ENCODE peak calls at places on chromosomes 6 and 20, in ten cellular contexts. K is fibroblast of lung; V is uterus; N is CD4-positive, CD25-positive, alpha-beta regulatory T cell; Z is fibroblast of pulmonary artery; G is upper lobe of left lung; X is suprapubic skin; I is left lung; F is prostate gland; L is cardiac muscle cell. P is an unnamed sample.

GRCh38 chr20:7015257-7015656 is 247.8 kb downstream of the BMP2 start:
- DNase-seq in X (no peak), V (no peak), Z (no peak), G (no peak), K (no peak), L (no peak), I (no peak), N (no peak), F (no peak), P (no peak)

GRCh38 chr6:96675617-96676016 is 112.7 kb downstream of the FHL5 start:
- DNase-seq in X (no peak), L (no peak), I (no peak), G (no peak), K (no peak), F (no peak), V (no peak), N (no peak), Z (no peak), P (no peak)

GRCh38 chr6:86357877-86358276 is 579.5 kb upstream of the HTR1E start:
- DNase-seq in I (no peak), L (no peak), V (no peak), G (no peak), X (no peak), Z (no peak), F (no peak), N (no peak), K (no peak), P (no peak)

GRCh38 chr6:52000064-52000463 is 87.3 kb downstream of the PKHD1 start:
- DNase-seq in V (no peak), Z (no peak), K (no peak), F (no peak), I (no peak), G (no peak), L (no peak), X (no peak), N (no peak), P (no peak)

GRCh38 chr6:132715204-132715603 is 1.3 kb upstream of the VNN1 start:
- DNase-seq in F (peak), Z (peak), N (no peak), I (no peak), L (peak), V (no peak), K (peak), X (no peak), G (no peak), P (no peak)

GRCh38 chr6:6494677-6495076 is 93.8 kb upstream of the LY86 start:
- DNase-seq in K (no peak), N (no peak), Z (no peak), X (no peak), G (no peak), V (no peak), L (no peak), I (peak), F (peak), P (peak)

GRCh38 chr20:33863440-33864323 is 52.5 kb downstream of the CHMP4B start:
- DNase-seq in Z (no peak), K (no peak), I (no peak), F (no peak), V (no peak), L (peak), N (no peak), X (no peak), G (no peak), P (no peak)

GRCh38 chr6:43499028-43499815 is 10.9 kb downstream of the LRRC73 start:
- DNase-seq in Z (no peak), K (no peak), G (no peak), L (no peak), N (no peak), F (no peak), V (no peak), I (no peak), X (no peak), P (no peak)

GRCh38 chr20:57396212-57396611 is 5.0 kb downstream of the RBM38 start:
- DNase-seq in Z (no peak), K (no peak), X (no peak), G (no peak), N (no peak), V (no peak), F (no peak), L (no peak), I (no peak), P (no peak)

GRCh38 chr6:94570576-94570975 is 1006.8 kb upstream of the MANEA start:
- DNase-seq in F (no peak), X (no peak), I (no peak), Z (no peak), K (no peak), N (no peak), V (no peak), G (no peak), L (no peak), P (no peak)

GRCh38 chr6:101630956-101631355 is 237.4 kb downstream of the GRIK2 start:
- DNase-seq in F (no peak), I (no peak), L (no peak), K (no peak), G (no peak), V (no peak), Z (no peak), X (no peak), N (no peak), P (no peak)

GRCh38 chr6:12436683-12437082 is 146.5 kb downstream of the EDN1 start:
- DNase-seq in G (no peak), L (no peak), K (no peak), Z (no peak), N (no peak), F (no peak), I (no peak), X (no peak), V (no peak), P (no peak)

GRCh38 chr20:35443003-35443402 is 5.0 kb upstream of the GDF5 start:
- DNase-seq in V (no peak), N (no peak), I (no peak), Z (peak), F (no peak), L (peak), X (no peak), G (no peak), K (peak), P (no peak)

GRCh38 chr20:54573838-54574237 is 98.4 kb downstream of the DOK5 start:
- DNase-seq in I (no peak), V (no peak), F (no peak), Z (peak), G (no peak), X (no peak), N (no peak), K (no peak), L (peak), P (no peak)

GRCh38 chr6:22826961-22827360 is 257.6 kb downstream of the HDGFL1 start:
- DNase-seq in G (no peak), N (no peak), K (no peak), X (no peak), L (no peak), I (no peak), V (no peak), Z (no peak), F (no peak), P (no peak)

GRCh38 chr6:89589297-89590074 is 49.1 kb downstream of the LYRM2 start:
- DNase-seq in F (no peak), K (no peak), V (no peak), X (no peak), G (no peak), Z (no peak), N (no peak), I (no peak), L (no peak), P (no peak)

GRCh38 chr20:43940518-43941225 is 26.0 kb downstream of the TOX2 start:
- DNase-seq in I (no peak), V (no peak), L (no peak), G (no peak), Z (no peak), X (no peak), K (no peak), F (no peak), N (no peak), P (no peak)

GRCh38 chr6:37525460-37526357 is 26.0 kb upstream of the CCDC167 start:
- DNase-seq in G (no peak), L (peak), V (no peak), F (no peak), K (peak), I (no peak), Z (peak), N (no peak), X (no peak), P (no peak)

GRCh38 chr6:38498085-38498484 is 141.6 kb downstream of the BTBD9 start:
- DNase-seq in G (no peak), F (no peak), Z (no peak), I (no peak), X (no peak), K (no peak), N (no peak), V (no peak), L (no peak), P (no peak)

GRCh38 chr20:10332656-10333421 is 101.2 kb downstream of the MKKS start:
- DNase-seq in V (no peak), G (no peak), I (no peak), N (no peak), K (peak), Z (no peak), L (no peak), X (no peak), F (no peak), P (no peak)

GRCh38 chr6:135202821-135203220 is 21.7 kb downstream of the MYB start:
- DNase-seq in V (no peak), F (no peak), L (no peak), N (no peak), X (no peak), K (no peak), I (no peak), Z (no peak), G (no peak), P (no peak)

GRCh38 chr6:33981861-33982260 is 164.0 kb downstream of the GRM4 start:
- DNase-seq in Z (no peak), N (no peak), F (no peak), I (no peak), L (no peak), X (no peak), G (no peak), K (no peak), V (no peak), P (no peak)

GRCh38 chr6:55433446-55434130 is 106.3 kb downstream of the GFRAL start:
- DNase-seq in N (no peak), Z (peak), V (no peak), L (peak), I (no peak), G (no peak), F (no peak), X (no peak), K (peak), P (no peak)

GRCh38 chr6:107665386-107665785 is 158.7 kb downstream of the SCML4 start:
- DNase-seq in G (peak), K (peak), L (peak), V (no peak), N (no peak), I (no peak), X (no peak), F (no peak), Z (peak), P (no peak)

GRCh38 chr6:156618600-156619205 is 158.5 kb upstream of the ARID1B start:
- DNase-seq in X (no peak), F (no peak), G (no peak), V (no peak), N (no peak), K (peak), Z (no peak), I (peak), L (no peak), P (no peak)

GRCh38 chr6:156616495-156616894 is 160.7 kb upstream of the ARID1B start:
- DNase-seq in V (no peak), K (no peak), N (no peak), G (no peak), Z (no peak), X (no peak), I (no peak), F (no peak), L (no peak), P (no peak)

GRCh38 chr6:156613996-156614395 is 163.2 kb upstream of the ARID1B start:
- DNase-seq in X (no peak), V (no peak), G (no peak), L (no peak), K (no peak), Z (no peak), F (no peak), I (no peak), N (no peak), P (no peak)

GRCh38 chr6:156622185-156622584 is 155.0 kb upstream of the ARID1B start:
- DNase-seq in K (no peak), I (no peak), L (no peak), Z (no peak), N (no peak), G (no peak), V (no peak), X (no peak), F (no peak), P (no peak)

GRCh38 chr6:156617376-156617775 is 159.8 kb upstream of the ARID1B start:
- DNase-seq in L (peak), X (no peak), I (peak), K (peak), V (no peak), N (no peak), Z (peak), F (no peak), G (no peak), P (no peak)
- H3K4me3 ChIP-seq in L (no peak), X (no peak), I (no peak), K (no peak), V (no peak), N (no peak), Z (no peak), F (no peak), G (no peak), P (no peak)

DNA sequence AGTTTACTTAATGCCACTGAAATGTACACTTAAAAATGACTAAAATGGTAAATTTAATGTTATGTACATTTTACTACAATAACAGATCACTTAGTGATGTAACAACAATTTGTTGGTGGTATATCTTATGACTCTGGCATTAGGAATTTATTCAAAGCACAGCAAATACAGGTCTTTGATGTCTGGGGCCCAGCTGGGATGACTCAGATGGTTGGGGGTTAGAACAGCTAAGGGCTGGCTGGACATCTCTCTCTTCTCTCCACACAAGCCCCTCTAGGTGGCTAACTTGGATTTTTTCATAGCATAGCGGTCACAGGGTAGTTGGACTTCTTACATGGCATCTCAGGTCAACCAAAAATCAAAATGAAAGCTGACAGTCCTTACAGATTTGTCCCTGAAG is 37.4 kb upstream of the LCA5 start:
- DNase-seq in K (peak), L (peak), X (no peak), N (no peak), V (no peak), Z (peak), F (no peak), G (no peak), I (no peak), P (no peak)
- H3K4me3 ChIP-seq in K (no peak), L (no peak), X (no peak), N (no peak), V (no peak), Z (no peak), F (no peak), G (no peak), I (no peak), P (no peak)

GRCh38 chr6:131134220-131134831 is 941 bp upstream of the AKAP7 start:
- DNase-seq in G (no peak), V (no peak), Z (no peak), X (no peak), N (no peak), F (peak), I (no peak), L (no peak), K (no peak), P (no peak)
- H3K4me3 ChIP-seq in G (no peak), V (no peak), Z (peak), X (peak), N (no peak), F (peak), I (no peak), L (peak), K (no peak), P (no peak)

GRCh38 chr6:9499709-9500108 is 915.2 kb downstream of the TFAP2A start:
- DNase-seq in V (no peak), G (no peak), L (no peak), I (no peak), Z (no peak), X (no peak), N (no peak), F (no peak), K (no peak), P (no peak)
- H3K4me3 ChIP-seq in V (no peak), G (no peak), L (no peak), I (no peak), Z (no peak), X (no peak), N (no peak), F (no peak), K (no peak), P (no peak)

P was measured in Jurkat, Clone E6-1.